ENCODE peak calls at places on chromosomes 6 and 20, in four cellular contexts. N is adrenal gland, I is WERI-Rb-1, V is pancreas. Q is an unnamed sample.

GRCh38 chr6:26388441-26388840 is 5.5 kb downstream of the BTN2A2 start:
- DNase-seq in N (no peak), V (no peak), I (no peak), Q (peak; percentile 47)

GRCh38 chr6:166637806-166638458 is 10.9 kb upstream of the RPS6KA2 start:
- DNase-seq in V (no peak), N (no peak), I (no peak), Q (no peak)

GRCh38 chr20:24627926-24628325 is 158.5 kb downstream of the SYNDIG1 start:
- DNase-seq in I (no peak), V (no peak), N (no peak), Q (no peak)

GRCh38 chr6:83292900-83293843 is 100.0 kb downstream of the RWDD2A start:
- DNase-seq in N (no peak), I (no peak), V (no peak), Q (no peak)

GRCh38 chr6:127737009-127737486 is 160.1 kb downstream of the C6orf58 start:
- DNase-seq in N (peak; percentile 25), I (peak; percentile 29), V (no peak), Q (peak; percentile 78)

GRCh38 chr6:30830438-30830837 is 53.9 kb upstream of the DDR1 start:
- DNase-seq in N (no peak), V (no peak), I (no peak), Q (no peak)

GRCh38 chr20:59044796-59045195 is 2.2 kb upstream of the PRELID3B start:
- DNase-seq in I (no peak), V (no peak), N (no peak), Q (peak; percentile 24)

GRCh38 chr6:168507297-168507696 is 66.3 kb downstream of the SMOC2 start:
- DNase-seq in N (no peak), V (no peak), I (no peak), Q (no peak)

GRCh38 chr6:170031096-170031471 is 259.8 kb downstream of the DLL1 start:
- DNase-seq in V (no peak), N (no peak), I (no peak), Q (peak; percentile 42)

GRCh38 chr20:50142812-50143211 is 10.7 kb downstream of the PEDS1 start:
- DNase-seq in I (no peak), V (no peak), N (no peak), Q (no peak)

GRCh38 chr6:134493789-134494188 is 175.9 kb upstream of the SGK1 start:
- DNase-seq in N (no peak), I (no peak), V (no peak), Q (no peak)

GRCh38 chr6:119340766-119341487 is 8.6 kb downstream of the MAN1A1 start:
- DNase-seq in V (no peak), N (no peak), I (peak; percentile 80), Q (no peak)

GRCh38 chr6:157519255-157520116 is 138.5 kb downstream of the ZDHHC14 start:
- DNase-seq in N (no peak), V (no peak), I (no peak), Q (peak; percentile 66)

GRCh38 chr6:36610041-36610440 is 15.9 kb downstream of the SRSF3 start:
- DNase-seq in N (no peak), I (no peak), V (no peak), Q (no peak)

GRCh38 chr6:77106992-77107391 is 356.3 kb downstream of the HTR1B start:
- DNase-seq in V (no peak), N (no peak), I (no peak), Q (no peak)

DNA sequence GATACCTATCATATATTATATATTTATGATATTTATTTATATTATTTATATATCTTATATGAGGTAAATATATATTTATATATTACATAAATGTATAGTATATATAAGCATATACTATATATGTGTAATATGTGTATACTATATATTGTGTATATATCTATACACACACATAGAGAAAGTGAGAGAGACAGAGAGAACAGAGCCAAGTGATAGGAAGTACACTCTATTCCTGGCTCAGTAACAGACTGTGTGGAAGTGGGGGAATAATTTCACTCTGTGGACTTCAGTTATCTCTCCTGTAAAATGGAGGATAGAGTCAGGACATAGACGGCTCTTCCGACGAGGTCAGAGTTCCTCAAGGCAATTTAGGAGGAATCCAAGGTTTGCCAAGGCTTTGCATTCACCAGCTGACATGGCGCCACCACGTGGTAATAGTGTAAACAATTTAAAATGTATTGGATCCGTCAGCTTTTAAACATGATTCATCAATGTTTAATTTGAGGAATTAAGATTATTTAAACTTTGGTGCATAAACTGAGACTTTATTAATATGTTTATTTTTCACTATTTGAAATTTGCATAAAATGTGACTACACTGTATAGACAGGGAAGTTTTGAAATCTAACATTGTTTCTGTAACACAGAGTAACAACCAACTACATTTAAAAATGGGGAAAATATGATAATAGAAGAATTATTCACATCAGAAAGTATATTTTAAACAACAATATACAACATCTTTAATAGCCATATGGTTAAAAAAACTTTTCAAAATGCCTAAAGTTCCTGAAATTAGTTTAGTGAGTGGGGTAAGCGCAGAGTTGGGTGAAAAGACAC is 75.4 kb upstream of the TMEM244 start:
- DNase-seq in I (peak; percentile 49), N (peak; percentile 32), V (no peak), Q (peak; percentile 74)
- TF ChIP-seq CTCF in I (peak; percentile 52), N (peak; percentile 51), V (no peak), Q (peak; percentile 72)

GRCh38 chr20:290081-290831 is at the start of gene C20orf96:
- DNase-seq in V (peak; percentile 98), I (peak; percentile 95), N (peak; percentile 93), Q (peak; percentile 88)

GRCh38 chr20:286508-286907 is 4.0 kb downstream of the C20orf96 start:
- DNase-seq in I (no peak), V (no peak), N (no peak), Q (no peak)

GRCh38 chr20:294602-295001 is 2.8 kb upstream of the ZCCHC3 start:
- DNase-seq in N (no peak), I (no peak), V (no peak), Q (no peak)

GRCh38 chr20:289693-290080 is 863 bp downstream of the C20orf96 start:
- DNase-seq in N (no peak), V (no peak), I (no peak), Q (no peak)

DNA sequence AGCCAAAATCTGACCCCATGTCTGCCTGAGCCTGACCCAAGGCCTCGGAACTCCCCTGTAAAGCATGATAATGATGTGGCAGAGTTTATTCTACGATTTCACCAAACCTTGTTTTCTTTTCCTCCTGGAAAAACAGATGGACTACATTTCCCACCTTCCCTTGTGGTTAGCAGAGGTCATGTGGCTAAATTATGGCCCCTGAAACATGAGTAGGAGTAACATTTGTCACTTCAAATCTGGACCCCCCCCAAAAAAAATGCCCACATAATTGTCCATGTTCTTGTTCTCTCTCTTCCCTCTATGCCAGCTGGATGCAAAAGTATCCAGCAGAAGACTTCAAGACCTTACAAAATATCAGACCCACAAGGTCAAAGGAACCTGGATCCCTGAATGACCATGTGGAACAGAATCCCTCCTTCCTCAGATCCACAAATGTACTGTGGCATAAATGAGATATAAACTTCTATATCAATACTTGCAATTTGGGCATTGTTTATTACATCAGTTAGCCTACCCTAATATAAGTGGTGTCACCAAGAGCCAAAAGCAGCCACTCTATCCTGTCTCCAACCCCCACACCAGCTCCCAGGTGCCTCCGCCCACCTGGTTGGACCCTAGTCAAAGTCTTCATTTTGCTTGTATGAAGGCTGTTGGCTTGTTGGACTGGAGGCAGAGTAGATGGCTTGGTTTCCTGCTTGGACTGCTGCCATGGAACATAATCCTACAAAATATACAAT is 1.4 kb downstream of the C20orf96 start:
- DNase-seq in N (no peak), V (no peak), I (no peak), Q (no peak)
- H3K4me3 ChIP-seq in N (no peak overlapping the region), V (peak overlapping the region; percentile 77), I (no peak overlapping the region), Q (no peak overlapping the region)

GRCh38 chr6:48147101-48147500 is 36.1 kb upstream of the PTCHD4 start:
- DNase-seq in I (no peak), V (no peak), N (no peak), Q (no peak)

GRCh38 chr6:48151142-48151541 is 40.1 kb upstream of the PTCHD4 start:
- DNase-seq in N (no peak), I (no peak), V (no peak), Q (peak; percentile 53)

DNA sequence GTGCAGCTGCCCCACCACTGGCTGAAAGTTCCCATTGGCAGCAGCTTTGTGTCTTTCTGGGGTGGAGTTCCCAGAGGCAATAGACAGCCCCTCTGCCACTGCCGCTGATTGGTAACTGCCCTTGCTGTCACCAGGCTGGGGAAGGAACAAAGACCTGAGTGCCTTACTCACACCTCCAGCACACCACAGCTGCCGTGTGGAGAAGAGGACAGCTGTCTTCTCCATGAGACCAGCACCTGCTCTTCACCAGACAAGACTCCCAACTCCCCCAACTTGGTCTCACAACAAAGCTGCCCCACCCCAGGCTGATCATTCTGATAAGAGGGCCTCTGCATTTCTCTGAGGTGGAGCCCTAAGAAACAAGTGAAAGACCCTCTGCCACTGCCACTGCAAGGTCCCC is 39.7 kb upstream of the PTCHD4 start:
- DNase-seq in N (no peak), V (peak; percentile 20), I (no peak), Q (no peak)
- TF ChIP-seq CTCF in N (no peak), V (no peak), I (no peak), Q (no peak)

DNA sequence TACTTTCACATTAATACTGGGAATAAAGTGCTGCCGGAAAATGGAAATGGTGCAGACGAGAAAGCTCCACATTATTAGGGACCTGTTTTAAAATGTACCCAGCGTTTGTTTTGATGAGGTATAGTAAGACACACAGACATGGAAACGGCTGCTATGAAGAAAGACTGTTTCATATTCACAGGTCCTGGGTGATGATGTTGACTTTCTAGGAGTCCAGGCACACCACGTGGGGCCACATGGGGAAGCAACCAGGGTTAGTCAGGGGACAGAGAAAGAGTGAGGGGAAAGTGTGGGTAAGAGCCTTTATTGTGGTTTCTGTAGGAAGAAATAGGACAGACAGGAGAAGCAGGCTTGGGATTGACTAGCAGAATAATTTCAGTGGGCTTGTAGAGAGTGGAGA is 111.9 kb upstream of the MCHR2 start:
- DNase-seq in I (no peak), V (no peak), N (no peak), Q (no peak)
- H3K4me3 ChIP-seq in I (no peak overlapping the region), V (no peak overlapping the region), N (no peak overlapping the region), Q (no peak overlapping the region)

GRCh38 chr6:13814176-13814937 is at the start of gene MCUR1:
- DNase-seq in I (peak; percentile 96), V (peak; percentile 96), N (peak; percentile 83), Q (peak; percentile 84)
- TF ChIP-seq CTCF in I (peak; percentile 68), V (no peak), N (no peak), Q (no peak)

DNA sequence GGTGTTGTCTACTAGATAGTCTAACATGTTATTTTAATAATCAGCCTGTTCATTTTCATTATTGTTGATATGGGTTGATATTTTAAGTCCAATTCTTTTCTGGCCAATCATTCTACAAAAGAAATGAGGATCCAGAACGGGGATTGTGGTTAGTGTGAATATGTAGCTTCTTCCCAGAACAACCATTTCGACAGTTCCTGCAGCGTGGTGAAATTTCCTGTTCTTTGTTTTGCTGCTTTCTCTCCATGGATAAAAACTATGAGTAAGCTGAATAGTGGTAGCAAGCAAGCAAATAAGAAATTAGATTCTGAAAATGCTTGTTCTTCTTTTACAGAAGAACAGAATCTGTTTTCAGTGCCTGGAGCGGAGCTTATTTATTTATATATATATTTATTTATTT is 65.5 kb upstream of the F13A1 start:
- DNase-seq in N (no peak), I (no peak), V (no peak), Q (peak; percentile 68)
- H3K4me3 ChIP-seq in N (no peak overlapping the region), I (no peak overlapping the region), V (no peak overlapping the region), Q (no peak overlapping the region)

Q was measured in epithelial cell of esophagus.